ENCODE peak calls at places on chromosomes 3 and 15, in nine cellular contexts. V is fibroblast of mammary gland, C is cardiac fibroblast, B is mucosa of descending colon, N is GM23338, O is AG04449, X is astrocyte of the spinal cord, T is neural progenitor cell, F is lower leg skin. S is an unnamed sample.

GRCh38 chr3:72309626-72310025 is 524.7 kb upstream of the PROK2 start:
- DNase-seq in X (no peak), V (no peak), B (no peak), N (no peak), C (no peak), F (no peak), O (no peak), T (no peak), S (no peak)

GRCh38 chr3:58628823-58629562 is 37.6 kb downstream of the FAM3D start:
- DNase-seq in F (peak), C (peak), T (no peak), B (no peak), X (peak), O (peak), V (peak), N (no peak), S (no peak)

GRCh38 chr3:184811663-184811998 is 335 bp upstream of the VPS8 start:
- DNase-seq in F (no peak), C (no peak), V (no peak), T (no peak), X (no peak), O (no peak), B (no peak), N (no peak), S (no peak)

GRCh38 chr3:69407908-69408307 is 22.0 kb upstream of the FRMD4B start:
- DNase-seq in C (no peak), N (no peak), T (no peak), V (no peak), B (no peak), O (no peak), X (no peak), F (no peak), S (no peak)

GRCh38 chr15:41944313-41944940 is 27.9 kb downstream of the EHD4 start:
- DNase-seq in B (no peak), X (peak), C (peak), N (no peak), T (peak), F (no peak), O (peak), V (peak), S (peak)

GRCh38 chr3:42996633-42997075 is 17.5 kb downstream of the GASK1A start:
- DNase-seq in C (no peak), O (no peak), B (no peak), V (no peak), T (no peak), X (no peak), F (no peak), N (no peak), S (no peak)

GRCh38 chr3:52399593-52399992 is 45.3 kb downstream of the SEMA3G start:
- DNase-seq in X (no peak), T (no peak), B (peak), N (no peak), V (no peak), F (no peak), C (no peak), O (no peak), S (no peak)

GRCh38 chr15:31974855-31975421 is 55.4 kb upstream of the CHRNA7 start:
- DNase-seq in X (peak), V (peak), C (peak), O (no peak), N (peak), B (no peak), T (peak), F (no peak), S (no peak)

GRCh38 chr15:81326466-81327212 is 2.7 kb upstream of the STARD5 start:
- DNase-seq in B (no peak), T (no peak), X (no peak), O (no peak), F (no peak), N (no peak), C (peak), V (peak), S (no peak)

GRCh38 chr15:67009576-67010569 is 55.5 kb upstream of the SMAD3 start:
- DNase-seq in T (no peak), V (no peak), F (no peak), N (no peak), O (no peak), C (no peak), X (no peak), B (no peak), S (no peak)
- H3K4me3 ChIP-seq in T (no peak), V (no peak), F (no peak), N (no peak), O (no peak), C (no peak), X (no peak), B (no peak), S (no peak)

DNA sequence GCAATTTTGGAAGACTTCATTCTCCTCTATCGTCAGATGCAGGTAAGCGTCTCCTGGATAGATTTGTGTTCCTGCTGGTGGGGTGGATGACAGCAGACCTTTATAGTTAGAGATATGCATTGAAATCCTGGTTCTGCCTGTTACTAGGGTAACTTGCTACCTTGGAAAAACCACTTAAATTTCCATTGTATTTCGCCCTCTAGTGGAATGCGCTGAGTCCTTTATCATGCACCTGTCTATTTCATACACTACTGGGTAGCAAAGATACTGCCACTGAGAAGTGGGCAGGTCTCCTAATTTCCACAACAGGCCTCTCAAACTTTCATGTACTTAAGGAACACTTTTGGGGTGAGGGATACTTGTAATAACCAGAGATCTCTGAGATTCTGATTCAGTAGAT is 209.5 kb upstream of the SUCLG2 start:
- DNase-seq in T (peak), C (peak), F (no peak), X (peak), O (no peak), N (peak), B (no peak), V (peak), S (no peak)
- TF ChIP-seq CTCF in T (peak), C (peak), F (no peak), X (peak), O (no peak), N (peak), B (no peak), V (peak), S (peak)

GRCh38 chr3:88150371-88150770 is 612 bp downstream of the C3orf38 start:
- DNase-seq in C (peak), T (no peak), B (no peak), N (no peak), X (no peak), F (no peak), V (peak), O (no peak), S (no peak)

GRCh38 chr3:88149516-88150362 is at the start of gene C3orf38:
- DNase-seq in F (peak), N (peak), C (peak), X (peak), O (peak), B (peak), V (peak), T (peak), S (peak)

GRCh38 chr3:88149146-88149515 is 628 bp upstream of the C3orf38 start:
- DNase-seq in B (no peak), X (no peak), F (peak), N (peak), V (no peak), T (peak), O (no peak), C (peak), S (no peak)

GRCh38 chr3:88150771-88151170 is 1.0 kb downstream of the C3orf38 start:
- DNase-seq in F (no peak), X (peak), N (no peak), B (no peak), C (peak), V (no peak), O (no peak), T (no peak), S (no peak)

DNA sequence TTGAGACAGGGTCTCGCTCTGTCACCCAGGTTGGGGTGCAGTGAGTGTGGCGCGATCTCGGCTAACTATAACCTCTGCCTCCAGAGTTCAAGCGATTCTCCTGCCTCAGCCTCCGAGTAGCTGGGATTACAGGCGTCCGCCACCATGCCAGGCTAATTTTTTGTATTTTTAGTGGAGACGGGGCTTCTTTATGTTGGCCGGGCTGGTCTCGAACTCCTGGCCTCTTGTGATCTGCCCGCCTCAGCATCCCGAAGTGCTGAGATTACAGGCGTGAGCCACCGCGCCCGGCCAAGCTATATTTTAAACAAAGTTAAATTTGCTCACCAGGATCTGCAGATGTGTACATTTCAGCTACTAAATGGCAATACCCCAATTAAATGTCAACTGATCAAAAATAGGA is 1.1 kb upstream of the C3orf38 start:
- DNase-seq in T (no peak), C (no peak), O (no peak), B (no peak), F (no peak), X (no peak), V (no peak), N (no peak), S (no peak)
- H3K4me3 ChIP-seq in T (peak), C (peak), O (peak), B (no peak), F (peak), X (peak), V (peak), N (peak), S (peak)

DNA sequence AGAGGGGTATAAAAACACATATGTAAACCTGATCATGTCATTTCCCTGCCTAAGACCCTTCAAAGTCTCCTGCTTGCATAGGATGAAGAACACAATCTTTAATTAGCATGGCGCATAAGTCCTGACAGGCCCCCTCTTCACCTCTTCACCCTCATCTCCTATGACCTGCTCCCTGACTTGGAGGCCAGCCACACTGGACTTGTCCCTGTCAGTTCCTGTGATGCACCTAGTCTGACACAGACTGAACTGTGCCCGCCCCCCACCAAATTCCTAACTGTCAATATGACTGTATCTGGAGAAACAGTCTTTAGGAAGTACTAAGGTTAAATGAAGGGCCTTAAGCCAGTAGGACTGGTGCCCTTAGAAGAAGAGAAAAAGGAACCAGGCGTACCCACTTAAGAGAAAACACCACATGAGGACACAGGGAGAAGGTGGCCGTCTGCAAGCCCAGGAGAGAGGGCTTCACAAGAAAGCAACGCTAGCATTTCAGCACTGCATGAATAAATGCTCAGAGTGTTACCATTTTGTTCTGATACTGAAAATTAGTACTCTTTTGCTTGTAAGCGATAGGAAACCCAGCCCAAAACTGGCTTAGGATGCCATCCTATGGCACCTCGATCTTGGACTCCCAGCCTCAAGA is 34.0 kb downstream of the MRPL46 start:
- DNase-seq in F (no peak), O (no peak), T (no peak), V (no peak), X (no peak), N (no peak), C (no peak), B (no peak), S (no peak)
- TF ChIP-seq CTCF in F (no peak), O (no peak), T (no peak), V (no peak), X (no peak), N (no peak), C (no peak), B (no peak), S (no peak)

S was measured in kidney epithelial cell.